ENCODE peak calls at places on chromosomes 11 and 22, in nine cellular contexts. One of them, this sample, is unnamed.

GRCh38 chr11:2507212-2507901 is 62.5 kb downstream of the KCNQ1 start:
- DNase-seq in NCI-H524 treated with DMSO at 0.1 percent for 48 hours: no peak
- DNase-seq in activated T-helper 1 cell treated with anti-CD3 and anti-CD28 coated beads, Interleukin-12 subunit alpha, Interleukin-12 subunit beta, Interleukin-2, Interleukin-4 antibody, amounts not matched to agents 30 ng/mL and 10 ng/mL and 1 ng/mL, durations not matched to agents 14 hours and 24 hours and 36 hours: no peak
- DNase-seq in stimulated activated CD4-positive, alpha-beta T cell treated with anti-CD3 and anti-CD28 coated beads, TNF-alpha, amount 100 ng/mL, for 1 hour: no peak
- DNase-seq in PC-3: no peak
- DNase-seq in EL: no peak
- DNase-seq in T-helper 2 cell: peak
- DNase-seq in lung microvascular endothelial cell: no peak
- DNase-seq in activated naive CD8-positive, alpha-beta T cell treated with anti-CD3 and anti-CD28 coated beads, Interleukin-2, amount 10 ng/mL, durations not matched to agents 7 days and 5 days: peak
- DNase-seq in this sample: no peak

GRCh38 chr11:28139848-28140415 is 31.7 kb downstream of the METTL15 start:
- DNase-seq in activated naive CD8-positive, alpha-beta T cell treated with anti-CD3 and anti-CD28 coated beads, Interleukin-2, amount 10 ng/mL, durations not matched to agents 7 days and 5 days: no peak
- DNase-seq in EL: no peak
- DNase-seq in PC-3: no peak
- DNase-seq in stimulated activated CD4-positive, alpha-beta T cell treated with anti-CD3 and anti-CD28 coated beads, TNF-alpha, amount 100 ng/mL, for 1 hour: no peak
- DNase-seq in NCI-H524 treated with DMSO at 0.1 percent for 48 hours: no peak
- DNase-seq in activated T-helper 1 cell treated with anti-CD3 and anti-CD28 coated beads, Interleukin-12 subunit alpha, Interleukin-12 subunit beta, Interleukin-2, Interleukin-4 antibody, amounts not matched to agents 30 ng/mL and 10 ng/mL and 1 ng/mL, durations not matched to agents 14 hours and 24 hours and 36 hours: no peak
- DNase-seq in T-helper 2 cell: no peak
- DNase-seq in lung microvascular endothelial cell: no peak
- DNase-seq in this sample: peak

GRCh38 chr22:43921361-43921760 is 2.2 kb upstream of the PNPLA3 start:
- DNase-seq in PC-3: peak
- DNase-seq in EL: peak
- DNase-seq in activated naive CD8-positive, alpha-beta T cell treated with anti-CD3 and anti-CD28 coated beads, Interleukin-2, amount 10 ng/mL, durations not matched to agents 7 days and 5 days: no peak
- DNase-seq in stimulated activated CD4-positive, alpha-beta T cell treated with anti-CD3 and anti-CD28 coated beads, TNF-alpha, amount 100 ng/mL, for 1 hour: no peak
- DNase-seq in T-helper 2 cell: no peak
- DNase-seq in NCI-H524 treated with DMSO at 0.1 percent for 48 hours: no peak
- DNase-seq in lung microvascular endothelial cell: peak
- DNase-seq in activated T-helper 1 cell treated with anti-CD3 and anti-CD28 coated beads, Interleukin-12 subunit alpha, Interleukin-12 subunit beta, Interleukin-2, Interleukin-4 antibody, amounts not matched to agents 30 ng/mL and 10 ng/mL and 1 ng/mL, durations not matched to agents 14 hours and 24 hours and 36 hours: no peak
- DNase-seq in this sample: peak

GRCh38 chr11:945986-946385 is 20.3 kb downstream of the AP2A2 start:
- DNase-seq in activated T-helper 1 cell treated with anti-CD3 and anti-CD28 coated beads, Interleukin-12 subunit alpha, Interleukin-12 subunit beta, Interleukin-2, Interleukin-4 antibody, amounts not matched to agents 30 ng/mL and 10 ng/mL and 1 ng/mL, durations not matched to agents 14 hours and 24 hours and 36 hours: no peak
- DNase-seq in NCI-H524 treated with DMSO at 0.1 percent for 48 hours: no peak
- DNase-seq in lung microvascular endothelial cell: no peak
- DNase-seq in EL: no peak
- DNase-seq in T-helper 2 cell: no peak
- DNase-seq in PC-3: no peak
- DNase-seq in stimulated activated CD4-positive, alpha-beta T cell treated with anti-CD3 and anti-CD28 coated beads, TNF-alpha, amount 100 ng/mL, for 1 hour: no peak
- DNase-seq in activated naive CD8-positive, alpha-beta T cell treated with anti-CD3 and anti-CD28 coated beads, Interleukin-2, amount 10 ng/mL, durations not matched to agents 7 days and 5 days: no peak
- DNase-seq in this sample: no peak

GRCh38 chr11:59706518-59707285 is 6.9 kb downstream of the OR10V1 start:
- DNase-seq in activated naive CD8-positive, alpha-beta T cell treated with anti-CD3 and anti-CD28 coated beads, Interleukin-2, amount 10 ng/mL, durations not matched to agents 7 days and 5 days: no peak
- DNase-seq in activated T-helper 1 cell treated with anti-CD3 and anti-CD28 coated beads, Interleukin-12 subunit alpha, Interleukin-12 subunit beta, Interleukin-2, Interleukin-4 antibody, amounts not matched to agents 30 ng/mL and 10 ng/mL and 1 ng/mL, durations not matched to agents 14 hours and 24 hours and 36 hours: no peak
- DNase-seq in T-helper 2 cell: no peak
- DNase-seq in PC-3: peak
- DNase-seq in lung microvascular endothelial cell: peak
- DNase-seq in NCI-H524 treated with DMSO at 0.1 percent for 48 hours: no peak
- DNase-seq in EL: peak
- DNase-seq in stimulated activated CD4-positive, alpha-beta T cell treated with anti-CD3 and anti-CD28 coated beads, TNF-alpha, amount 100 ng/mL, for 1 hour: no peak
- DNase-seq in this sample: peak

GRCh38 chr11:48013269-48013901 is 33.0 kb downstream of the PTPRJ start:
- DNase-seq in lung microvascular endothelial cell: peak
- DNase-seq in stimulated activated CD4-positive, alpha-beta T cell treated with anti-CD3 and anti-CD28 coated beads, TNF-alpha, amount 100 ng/mL, for 1 hour: no peak
- DNase-seq in EL: peak
- DNase-seq in NCI-H524 treated with DMSO at 0.1 percent for 48 hours: no peak
- DNase-seq in activated T-helper 1 cell treated with anti-CD3 and anti-CD28 coated beads, Interleukin-12 subunit alpha, Interleukin-12 subunit beta, Interleukin-2, Interleukin-4 antibody, amounts not matched to agents 30 ng/mL and 10 ng/mL and 1 ng/mL, durations not matched to agents 14 hours and 24 hours and 36 hours: no peak
- DNase-seq in T-helper 2 cell: peak
- DNase-seq in PC-3: peak
- DNase-seq in activated naive CD8-positive, alpha-beta T cell treated with anti-CD3 and anti-CD28 coated beads, Interleukin-2, amount 10 ng/mL, durations not matched to agents 7 days and 5 days: peak
- DNase-seq in this sample: no peak

GRCh38 chr11:7600205-7600775 is 73.0 kb downstream of the CYB5R2 start:
- DNase-seq in lung microvascular endothelial cell: peak
- DNase-seq in T-helper 2 cell: no peak
- DNase-seq in activated T-helper 1 cell treated with anti-CD3 and anti-CD28 coated beads, Interleukin-12 subunit alpha, Interleukin-12 subunit beta, Interleukin-2, Interleukin-4 antibody, amounts not matched to agents 30 ng/mL and 10 ng/mL and 1 ng/mL, durations not matched to agents 14 hours and 24 hours and 36 hours: no peak
- DNase-seq in EL: peak
- DNase-seq in PC-3: peak
- DNase-seq in stimulated activated CD4-positive, alpha-beta T cell treated with anti-CD3 and anti-CD28 coated beads, TNF-alpha, amount 100 ng/mL, for 1 hour: no peak
- DNase-seq in NCI-H524 treated with DMSO at 0.1 percent for 48 hours: no peak
- DNase-seq in activated naive CD8-positive, alpha-beta T cell treated with anti-CD3 and anti-CD28 coated beads, Interleukin-2, amount 10 ng/mL, durations not matched to agents 7 days and 5 days: no peak
- DNase-seq in this sample: peak

GRCh38 chr11:15896026-15896425 is 460.3 kb downstream of the SOX6 start:
- DNase-seq in NCI-H524 treated with DMSO at 0.1 percent for 48 hours: no peak
- DNase-seq in activated naive CD8-positive, alpha-beta T cell treated with anti-CD3 and anti-CD28 coated beads, Interleukin-2, amount 10 ng/mL, durations not matched to agents 7 days and 5 days: no peak
- DNase-seq in lung microvascular endothelial cell: no peak
- DNase-seq in PC-3: no peak
- DNase-seq in activated T-helper 1 cell treated with anti-CD3 and anti-CD28 coated beads, Interleukin-12 subunit alpha, Interleukin-12 subunit beta, Interleukin-2, Interleukin-4 antibody, amounts not matched to agents 30 ng/mL and 10 ng/mL and 1 ng/mL, durations not matched to agents 14 hours and 24 hours and 36 hours: no peak
- DNase-seq in EL: no peak
- DNase-seq in T-helper 2 cell: no peak
- DNase-seq in stimulated activated CD4-positive, alpha-beta T cell treated with anti-CD3 and anti-CD28 coated beads, TNF-alpha, amount 100 ng/mL, for 1 hour: no peak
- DNase-seq in this sample: no peak

GRCh38 chr22:23065069-23065451 is 5.3 kb upstream of the GNAZ start:
- DNase-seq in PC-3: no peak
- DNase-seq in activated T-helper 1 cell treated with anti-CD3 and anti-CD28 coated beads, Interleukin-12 subunit alpha, Interleukin-12 subunit beta, Interleukin-2, Interleukin-4 antibody, amounts not matched to agents 30 ng/mL and 10 ng/mL and 1 ng/mL, durations not matched to agents 14 hours and 24 hours and 36 hours: no peak
- DNase-seq in T-helper 2 cell: no peak
- DNase-seq in activated naive CD8-positive, alpha-beta T cell treated with anti-CD3 and anti-CD28 coated beads, Interleukin-2, amount 10 ng/mL, durations not matched to agents 7 days and 5 days: peak
- DNase-seq in NCI-H524 treated with DMSO at 0.1 percent for 48 hours: no peak
- DNase-seq in EL: no peak
- DNase-seq in stimulated activated CD4-positive, alpha-beta T cell treated with anti-CD3 and anti-CD28 coated beads, TNF-alpha, amount 100 ng/mL, for 1 hour: no peak
- DNase-seq in lung microvascular endothelial cell: no peak
- DNase-seq in this sample: no peak

GRCh38 chr22:46297151-46297819 is 615 bp downstream of the GTSE1 start:
- DNase-seq in lung microvascular endothelial cell: peak
- DNase-seq in NCI-H524 treated with DMSO at 0.1 percent for 48 hours: no peak
- DNase-seq in T-helper 2 cell: no peak
- DNase-seq in activated naive CD8-positive, alpha-beta T cell treated with anti-CD3 and anti-CD28 coated beads, Interleukin-2, amount 10 ng/mL, durations not matched to agents 7 days and 5 days: no peak
- DNase-seq in EL: peak
- DNase-seq in activated T-helper 1 cell treated with anti-CD3 and anti-CD28 coated beads, Interleukin-12 subunit alpha, Interleukin-12 subunit beta, Interleukin-2, Interleukin-4 antibody, amounts not matched to agents 30 ng/mL and 10 ng/mL and 1 ng/mL, durations not matched to agents 14 hours and 24 hours and 36 hours: no peak
- DNase-seq in stimulated activated CD4-positive, alpha-beta T cell treated with anti-CD3 and anti-CD28 coated beads, TNF-alpha, amount 100 ng/mL, for 1 hour: no peak
- DNase-seq in PC-3: peak
- DNase-seq in this sample: peak

GRCh38 chr11:44609028-44609782 is 43.7 kb downstream of the CD82 start:
- DNase-seq in PC-3: no peak
- DNase-seq in NCI-H524 treated with DMSO at 0.1 percent for 48 hours: no peak
- DNase-seq in lung microvascular endothelial cell: no peak
- DNase-seq in stimulated activated CD4-positive, alpha-beta T cell treated with anti-CD3 and anti-CD28 coated beads, TNF-alpha, amount 100 ng/mL, for 1 hour: no peak
- DNase-seq in activated T-helper 1 cell treated with anti-CD3 and anti-CD28 coated beads, Interleukin-12 subunit alpha, Interleukin-12 subunit beta, Interleukin-2, Interleukin-4 antibody, amounts not matched to agents 30 ng/mL and 10 ng/mL and 1 ng/mL, durations not matched to agents 14 hours and 24 hours and 36 hours: no peak
- DNase-seq in activated naive CD8-positive, alpha-beta T cell treated with anti-CD3 and anti-CD28 coated beads, Interleukin-2, amount 10 ng/mL, durations not matched to agents 7 days and 5 days: peak
- DNase-seq in EL: no peak
- DNase-seq in T-helper 2 cell: no peak
- DNase-seq in this sample: no peak

GRCh38 chr22:36765131-36765942 is 10.6 kb downstream of the IFT27 start:
- DNase-seq in activated T-helper 1 cell treated with anti-CD3 and anti-CD28 coated beads, Interleukin-12 subunit alpha, Interleukin-12 subunit beta, Interleukin-2, Interleukin-4 antibody, amounts not matched to agents 30 ng/mL and 10 ng/mL and 1 ng/mL, durations not matched to agents 14 hours and 24 hours and 36 hours: no peak
- DNase-seq in PC-3: no peak
- DNase-seq in T-helper 2 cell: no peak
- DNase-seq in EL: no peak
- DNase-seq in NCI-H524 treated with DMSO at 0.1 percent for 48 hours: no peak
- DNase-seq in lung microvascular endothelial cell: no peak
- DNase-seq in stimulated activated CD4-positive, alpha-beta T cell treated with anti-CD3 and anti-CD28 coated beads, TNF-alpha, amount 100 ng/mL, for 1 hour: no peak
- DNase-seq in activated naive CD8-positive, alpha-beta T cell treated with anti-CD3 and anti-CD28 coated beads, Interleukin-2, amount 10 ng/mL, durations not matched to agents 7 days and 5 days: no peak
- DNase-seq in this sample: no peak

GRCh38 chr22:46515208-46516111 is 22.0 kb downstream of the CELSR1 start:
- DNase-seq in activated T-helper 1 cell treated with anti-CD3 and anti-CD28 coated beads, Interleukin-12 subunit alpha, Interleukin-12 subunit beta, Interleukin-2, Interleukin-4 antibody, amounts not matched to agents 30 ng/mL and 10 ng/mL and 1 ng/mL, durations not matched to agents 14 hours and 24 hours and 36 hours: no peak
- DNase-seq in lung microvascular endothelial cell: no peak
- DNase-seq in NCI-H524 treated with DMSO at 0.1 percent for 48 hours: no peak
- DNase-seq in T-helper 2 cell: no peak
- DNase-seq in activated naive CD8-positive, alpha-beta T cell treated with anti-CD3 and anti-CD28 coated beads, Interleukin-2, amount 10 ng/mL, durations not matched to agents 7 days and 5 days: no peak
- DNase-seq in PC-3: no peak
- DNase-seq in EL: peak
- DNase-seq in stimulated activated CD4-positive, alpha-beta T cell treated with anti-CD3 and anti-CD28 coated beads, TNF-alpha, amount 100 ng/mL, for 1 hour: no peak
- DNase-seq in this sample: no peak

GRCh38 chr11:34806875-34807274 is 109.3 kb downstream of the APIP start:
- DNase-seq in stimulated activated CD4-positive, alpha-beta T cell treated with anti-CD3 and anti-CD28 coated beads, TNF-alpha, amount 100 ng/mL, for 1 hour: no peak
- DNase-seq in PC-3: no peak
- DNase-seq in activated naive CD8-positive, alpha-beta T cell treated with anti-CD3 and anti-CD28 coated beads, Interleukin-2, amount 10 ng/mL, durations not matched to agents 7 days and 5 days: no peak
- DNase-seq in NCI-H524 treated with DMSO at 0.1 percent for 48 hours: no peak
- DNase-seq in lung microvascular endothelial cell: no peak
- DNase-seq in EL: no peak
- DNase-seq in activated T-helper 1 cell treated with anti-CD3 and anti-CD28 coated beads, Interleukin-12 subunit alpha, Interleukin-12 subunit beta, Interleukin-2, Interleukin-4 antibody, amounts not matched to agents 30 ng/mL and 10 ng/mL and 1 ng/mL, durations not matched to agents 14 hours and 24 hours and 36 hours: no peak
- DNase-seq in T-helper 2 cell: no peak
- DNase-seq in this sample: no peak

GRCh38 chr22:32994921-32995320 is 63.3 kb downstream of the SYN3 start:
- DNase-seq in lung microvascular endothelial cell: no peak
- DNase-seq in activated naive CD8-positive, alpha-beta T cell treated with anti-CD3 and anti-CD28 coated beads, Interleukin-2, amount 10 ng/mL, durations not matched to agents 7 days and 5 days: no peak
- DNase-seq in NCI-H524 treated with DMSO at 0.1 percent for 48 hours: no peak
- DNase-seq in activated T-helper 1 cell treated with anti-CD3 and anti-CD28 coated beads, Interleukin-12 subunit alpha, Interleukin-12 subunit beta, Interleukin-2, Interleukin-4 antibody, amounts not matched to agents 30 ng/mL and 10 ng/mL and 1 ng/mL, durations not matched to agents 14 hours and 24 hours and 36 hours: no peak
- DNase-seq in T-helper 2 cell: no peak
- DNase-seq in PC-3: no peak
- DNase-seq in stimulated activated CD4-positive, alpha-beta T cell treated with anti-CD3 and anti-CD28 coated beads, TNF-alpha, amount 100 ng/mL, for 1 hour: no peak
- DNase-seq in EL: no peak
- DNase-seq in this sample: no peak

GRCh38 chr11:75719089-75719638 is 1.5 kb downstream of the MOGAT2 start:
- DNase-seq in lung microvascular endothelial cell: no peak
- DNase-seq in EL: no peak
- DNase-seq in T-helper 2 cell: no peak
- DNase-seq in stimulated activated CD4-positive, alpha-beta T cell treated with anti-CD3 and anti-CD28 coated beads, TNF-alpha, amount 100 ng/mL, for 1 hour: no peak
- DNase-seq in activated T-helper 1 cell treated with anti-CD3 and anti-CD28 coated beads, Interleukin-12 subunit alpha, Interleukin-12 subunit beta, Interleukin-2, Interleukin-4 antibody, amounts not matched to agents 30 ng/mL and 10 ng/mL and 1 ng/mL, durations not matched to agents 14 hours and 24 hours and 36 hours: no peak
- DNase-seq in NCI-H524 treated with DMSO at 0.1 percent for 48 hours: no peak
- DNase-seq in activated naive CD8-positive, alpha-beta T cell treated with anti-CD3 and anti-CD28 coated beads, Interleukin-2, amount 10 ng/mL, durations not matched to agents 7 days and 5 days: no peak
- DNase-seq in PC-3: no peak
- DNase-seq in this sample: no peak

GRCh38 chr11:6418958-6419611 is at the start of gene APBB1:
- DNase-seq in T-helper 2 cell: peak
- DNase-seq in stimulated activated CD4-positive, alpha-beta T cell treated with anti-CD3 and anti-CD28 coated beads, TNF-alpha, amount 100 ng/mL, for 1 hour: peak
- DNase-seq in activated naive CD8-positive, alpha-beta T cell treated with anti-CD3 and anti-CD28 coated beads, Interleukin-2, amount 10 ng/mL, durations not matched to agents 7 days and 5 days: peak
- DNase-seq in activated T-helper 1 cell treated with anti-CD3 and anti-CD28 coated beads, Interleukin-12 subunit alpha, Interleukin-12 subunit beta, Interleukin-2, Interleukin-4 antibody, amounts not matched to agents 30 ng/mL and 10 ng/mL and 1 ng/mL, durations not matched to agents 14 hours and 24 hours and 36 hours: peak
- DNase-seq in NCI-H524 treated with DMSO at 0.1 percent for 48 hours: no peak
- DNase-seq in PC-3: peak
- DNase-seq in lung microvascular endothelial cell: peak
- DNase-seq in EL: peak
- DNase-seq in this sample: no peak

GRCh38 chr22:29030618-29031235 is 30.9 kb downstream of the C22orf31 start:
- DNase-seq in stimulated activated CD4-positive, alpha-beta T cell treated with anti-CD3 and anti-CD28 coated beads, TNF-alpha, amount 100 ng/mL, for 1 hour: no peak
- DNase-seq in EL: peak
- DNase-seq in lung microvascular endothelial cell: peak
- DNase-seq in T-helper 2 cell: no peak
- DNase-seq in PC-3: peak
- DNase-seq in NCI-H524 treated with DMSO at 0.1 percent for 48 hours: no peak
- DNase-seq in activated T-helper 1 cell treated with anti-CD3 and anti-CD28 coated beads, Interleukin-12 subunit alpha, Interleukin-12 subunit beta, Interleukin-2, Interleukin-4 antibody, amounts not matched to agents 30 ng/mL and 10 ng/mL and 1 ng/mL, durations not matched to agents 14 hours and 24 hours and 36 hours: no peak
- DNase-seq in activated naive CD8-positive, alpha-beta T cell treated with anti-CD3 and anti-CD28 coated beads, Interleukin-2, amount 10 ng/mL, durations not matched to agents 7 days and 5 days: no peak
- DNase-seq in this sample: peak

GRCh38 chr22:40176921-40177737 is 596 bp upstream of the TNRC6B start:
- DNase-seq in EL: peak
- DNase-seq in T-helper 2 cell: peak
- DNase-seq in activated T-helper 1 cell treated with anti-CD3 and anti-CD28 coated beads, Interleukin-12 subunit alpha, Interleukin-12 subunit beta, Interleukin-2, Interleukin-4 antibody, amounts not matched to agents 30 ng/mL and 10 ng/mL and 1 ng/mL, durations not matched to agents 14 hours and 24 hours and 36 hours: peak
- DNase-seq in stimulated activated CD4-positive, alpha-beta T cell treated with anti-CD3 and anti-CD28 coated beads, TNF-alpha, amount 100 ng/mL, for 1 hour: peak
- DNase-seq in lung microvascular endothelial cell: peak
- DNase-seq in NCI-H524 treated with DMSO at 0.1 percent for 48 hours: no peak
- DNase-seq in activated naive CD8-positive, alpha-beta T cell treated with anti-CD3 and anti-CD28 coated beads, Interleukin-2, amount 10 ng/mL, durations not matched to agents 7 days and 5 days: peak
- DNase-seq in PC-3: peak
- DNase-seq in this sample: peak

GRCh38 chr22:37001826-37002225 is 17.4 kb downstream of the TST start:
- DNase-seq in PC-3: no peak
- DNase-seq in T-helper 2 cell: no peak
- DNase-seq in activated T-helper 1 cell treated with anti-CD3 and anti-CD28 coated beads, Interleukin-12 subunit alpha, Interleukin-12 subunit beta, Interleukin-2, Interleukin-4 antibody, amounts not matched to agents 30 ng/mL and 10 ng/mL and 1 ng/mL, durations not matched to agents 14 hours and 24 hours and 36 hours: no peak
- DNase-seq in activated naive CD8-positive, alpha-beta T cell treated with anti-CD3 and anti-CD28 coated beads, Interleukin-2, amount 10 ng/mL, durations not matched to agents 7 days and 5 days: peak
- DNase-seq in NCI-H524 treated with DMSO at 0.1 percent for 48 hours: no peak
- DNase-seq in lung microvascular endothelial cell: no peak
- DNase-seq in EL: no peak
- DNase-seq in stimulated activated CD4-positive, alpha-beta T cell treated with anti-CD3 and anti-CD28 coated beads, TNF-alpha, amount 100 ng/mL, for 1 hour: no peak
- DNase-seq in this sample: no peak

This sample was measured in MCF 10A.